ENCODE peak calls at places on chromosomes 7 and 10, in five cellular contexts. S is foreskin fibroblast; C is dorsolateral prefrontal cortex; E is CD8-positive, alpha-beta T cell; X is GM10248. P is an unnamed sample.

GRCh38 chr7:47475880-47476227 is 106.1 kb downstream of the TNS3 start:
- DNase-seq in X (no peak), S (no peak), E (no peak), C (no peak), P (no peak)

GRCh38 chr10:130354555-130354954 is 218.4 kb downstream of the GLRX3 start:
- DNase-seq in C (no peak), S (no peak), X (no peak), E (no peak), P (no peak)

GRCh38 chr10:88120075-88120474 is 256.6 kb downstream of the PTEN start:
- DNase-seq in C (no peak), E (no peak), S (no peak), X (no peak), P (no peak)

GRCh38 chr10:102375867-102376266 is 19.6 kb upstream of the NFKB2 start:
- DNase-seq in C (no peak), E (no peak), S (no peak), X (no peak), P (no peak)

GRCh38 chr10:5814110-5815107 is 1.2 kb upstream of the GDI2 start:
- DNase-seq in E (peak), C (no peak), S (no peak), X (no peak), P (no peak)

GRCh38 chr7:151311294-151311864 is 30.2 kb upstream of the NUB1 start:
- DNase-seq in E (no peak), S (no peak), C (no peak), X (no peak), P (no peak)

GRCh38 chr7:68963547-68963946 is 634.7 kb upstream of the AUTS2 start:
- DNase-seq in S (no peak), C (no peak), X (no peak), E (no peak), P (no peak)

GRCh38 chr7:21916176-21916575 is 29.5 kb downstream of the CDCA7L start:
- DNase-seq in E (no peak), X (no peak), C (no peak), S (no peak), P (no peak)

GRCh38 chr10:88553116-88553752 is 29.9 kb downstream of the RNLS start:
- DNase-seq in S (peak), E (no peak), X (peak), C (no peak), P (no peak)

GRCh38 chr10:28790146-28790545 is 112.8 kb downstream of the BAMBI start:
- DNase-seq in E (no peak), S (no peak), C (no peak), X (no peak), P (no peak)

GRCh38 chr7:156998988-156999610 is 11.4 kb downstream of the MNX1 start:
- DNase-seq in C (no peak), E (no peak), S (no peak), X (no peak), P (peak)

DNA sequence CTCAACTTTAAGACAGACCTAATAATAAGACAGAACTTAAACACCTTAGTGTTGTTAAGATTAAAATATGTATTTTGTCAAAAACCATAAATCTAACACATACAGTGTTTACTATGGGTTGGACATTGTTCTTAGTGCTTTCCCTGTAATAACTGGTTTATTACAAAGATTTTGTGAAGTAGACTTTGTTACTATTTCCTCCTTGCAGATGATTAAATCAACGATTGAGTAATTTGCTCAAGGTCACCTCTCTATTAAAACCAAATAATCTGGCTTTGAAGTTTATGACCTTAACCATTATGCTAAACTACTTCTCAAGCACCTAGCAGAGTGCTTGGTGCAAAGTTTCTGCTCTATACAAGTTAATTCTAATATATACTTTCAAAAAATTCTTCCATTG is 102.7 kb upstream of the FAM3C start:
- DNase-seq in X (no peak), C (no peak), S (no peak), E (no peak), P (no peak)
- TF ChIP-seq CTCF in X (no peak), C (no peak), S (no peak), E (no peak), P (no peak)

GRCh38 chr10:99172950-99173349 is 62.7 kb downstream of the HPSE2 start:
- DNase-seq in X (no peak), E (no peak), S (no peak), C (no peak), P (no peak)

DNA sequence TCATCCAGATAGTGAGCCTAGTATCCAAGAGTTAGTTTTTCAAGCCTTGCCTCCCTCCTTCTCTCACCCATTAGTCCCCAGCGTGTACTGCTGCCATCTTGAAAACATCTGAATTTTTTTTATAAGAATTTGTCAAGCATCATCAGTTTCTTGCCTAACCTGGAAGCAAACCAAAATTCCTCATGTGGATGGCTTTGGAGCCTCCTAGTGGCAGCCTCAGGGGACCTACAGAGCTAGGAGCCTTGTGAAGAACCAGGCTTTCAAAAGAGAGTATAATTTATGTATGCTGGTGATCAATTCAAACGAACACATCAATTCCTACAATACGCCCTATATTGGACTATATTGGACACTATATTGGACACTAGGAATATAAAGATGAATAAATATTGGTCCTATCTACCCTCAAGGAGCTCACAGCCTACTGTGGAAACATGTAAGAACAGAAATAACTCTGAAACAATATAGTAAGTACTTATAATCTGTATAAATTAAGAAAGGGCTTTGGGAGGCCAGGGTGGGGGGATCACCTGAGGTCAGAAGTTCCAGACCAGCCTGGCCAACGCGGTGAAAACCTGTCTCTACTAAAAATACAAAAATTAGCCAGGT is 63.4 kb downstream of the HPSE2 start:
- DNase-seq in S (peak), X (no peak), E (no peak), C (no peak), P (no peak)
- TF ChIP-seq CTCF in S (peak), X (no peak), E (no peak), C (peak), P (peak)

GRCh38 chr7:35416568-35416967 is 162.7 kb upstream of the TBX20 start:
- DNase-seq in C (no peak), X (no peak), S (no peak), E (no peak), P (no peak)

GRCh38 chr7:35418716-35419425 is 165.0 kb upstream of the TBX20 start:
- DNase-seq in E (no peak), C (no peak), S (no peak), X (no peak), P (peak)

GRCh38 chr7:35420657-35421056 is 166.8 kb upstream of the TBX20 start:
- DNase-seq in E (no peak), C (no peak), S (no peak), X (no peak), P (no peak)

GRCh38 chr7:35411331-35411730 is 157.4 kb upstream of the TBX20 start:
- DNase-seq in X (no peak), C (no peak), E (no peak), S (no peak), P (no peak)

DNA sequence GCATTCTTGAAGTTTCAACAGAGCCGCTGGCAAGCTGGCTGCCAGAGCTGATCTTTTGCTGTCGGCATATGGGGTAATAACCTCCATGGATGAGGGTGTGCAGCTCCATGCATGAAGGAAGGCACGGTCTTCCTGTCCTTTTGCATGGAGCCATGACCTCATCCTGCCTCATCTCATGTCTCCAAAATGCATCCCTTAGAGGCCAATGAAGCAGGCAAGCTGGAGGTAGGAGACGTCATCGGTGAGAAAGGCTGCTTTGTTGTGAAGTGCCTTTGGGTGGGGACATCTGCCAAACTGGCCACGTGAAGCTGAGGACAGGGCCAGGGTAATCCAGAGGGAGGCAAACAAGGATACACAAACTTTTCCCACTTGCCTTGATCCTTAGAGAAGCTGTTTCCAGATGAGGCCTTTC is 161.5 kb upstream of the TBX20 start:
- DNase-seq in X (no peak), S (no peak), E (no peak), C (no peak), P (no peak)
- TF ChIP-seq CTCF in X (no peak), S (no peak), E (no peak), C (no peak), P (no peak)

GRCh38 chr7:101816499-101817030 is 861 bp upstream of the CUX1 start:
- DNase-seq in C (peak), X (peak), E (no peak), S (no peak), P (no peak)
- TF ChIP-seq CTCF in C (no peak), X (peak), E (no peak), S (no peak), P (peak)

GRCh38 chr10:114550756-114551290 is 107.3 kb downstream of the ABLIM1 start:
- DNase-seq in C (no peak), S (no peak), X (no peak), E (no peak), P (no peak)

GRCh38 chr10:114551310-114551972 is 106.6 kb downstream of the ABLIM1 start:
- DNase-seq in X (no peak), E (no peak), S (no peak), C (no peak), P (no peak)

GRCh38 chr10:114547466-114547865 is 110.6 kb downstream of the ABLIM1 start:
- DNase-seq in E (no peak), C (no peak), X (no peak), S (no peak), P (no peak)

GRCh38 chr10:114547056-114547455 is 111.0 kb downstream of the ABLIM1 start:
- DNase-seq in C (no peak), X (no peak), S (no peak), E (no peak), P (no peak)

GRCh38 chr10:114548662-114549061 is 109.4 kb downstream of the ABLIM1 start:
- DNase-seq in X (no peak), E (no peak), S (peak), C (no peak), P (no peak)
- TF ChIP-seq CTCF in X (peak), E (no peak), S (peak), C (peak), P (no peak)

DNA sequence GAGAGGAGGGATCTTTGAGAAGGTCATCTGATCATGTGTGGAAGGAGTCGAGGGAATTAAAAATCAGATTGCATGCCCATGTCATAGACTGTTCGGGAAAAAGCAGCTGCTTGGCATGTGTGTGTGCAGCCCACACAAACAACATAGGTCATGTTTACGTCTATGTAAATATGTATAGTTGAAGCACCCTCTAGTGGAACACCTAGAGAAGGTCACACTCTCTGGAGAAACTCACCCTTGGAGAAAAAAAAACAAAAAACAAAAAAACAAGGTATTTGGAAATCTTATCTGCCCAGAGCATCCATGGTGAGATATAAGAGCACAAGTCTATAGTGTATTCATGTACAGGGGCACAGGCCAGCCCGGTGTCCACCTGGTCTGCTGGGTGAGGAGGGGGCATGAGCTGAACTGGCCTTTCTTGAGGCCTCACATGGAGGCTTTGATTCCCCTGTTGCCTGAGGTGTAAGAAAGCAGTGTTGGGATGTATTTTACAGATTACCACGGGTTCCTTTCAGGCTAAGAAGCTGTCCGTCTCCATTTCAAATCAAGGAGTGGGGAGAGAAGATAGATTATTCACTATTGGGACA is 98.0 kb downstream of the NPY start:
- DNase-seq in C (no peak), S (no peak), X (peak), E (no peak), P (no peak)
- TF ChIP-seq CTCF in C (no peak), S (peak), X (peak), E (no peak), P (peak)

DNA sequence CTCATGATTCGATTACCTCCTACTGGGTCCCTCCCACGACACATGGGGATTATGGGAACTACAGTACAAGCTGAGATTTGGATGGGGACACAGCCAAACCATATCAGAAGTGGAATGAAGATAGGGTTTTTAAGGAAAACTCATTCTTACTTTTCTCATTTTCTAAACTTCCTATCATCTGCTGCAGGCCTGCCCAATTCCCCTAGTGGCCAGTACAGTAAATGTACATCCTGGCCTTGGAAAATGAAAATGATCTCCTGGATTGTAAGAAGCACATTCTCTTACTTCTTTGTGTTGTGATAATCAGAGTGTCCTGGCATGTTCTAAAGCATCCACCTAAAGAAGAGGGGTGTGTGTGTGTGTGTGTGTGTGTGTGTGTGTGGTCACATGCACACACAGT is 421.7 kb downstream of the LRMDA start:
- DNase-seq in E (no peak), C (no peak), S (no peak), X (no peak), P (no peak)
- TF ChIP-seq CTCF in E (no peak), C (no peak), S (peak), X (no peak), P (no peak)

DNA sequence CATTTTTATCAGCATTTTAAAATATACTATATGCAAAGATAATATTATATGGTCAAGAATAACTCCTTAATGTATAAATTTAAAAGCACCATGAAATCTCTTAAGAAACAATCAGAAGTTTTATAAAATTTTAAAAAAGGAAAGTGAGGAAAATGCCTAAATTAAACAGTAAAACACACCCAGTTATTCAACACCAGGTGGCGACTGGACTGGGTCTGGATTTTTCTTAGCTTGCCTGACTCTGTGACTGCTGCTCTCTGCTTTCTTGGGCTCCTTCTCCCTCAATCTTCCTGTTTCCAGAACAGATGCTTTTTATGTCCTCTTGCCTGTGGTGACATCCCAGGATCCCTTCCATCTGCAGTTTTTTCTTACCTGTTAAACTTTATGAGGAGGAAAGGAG is 200.3 kb downstream of the BICC1 start:
- DNase-seq in E (no peak), C (no peak), S (no peak), X (no peak), P (no peak)
- TF ChIP-seq CTCF in E (no peak), C (no peak), S (peak), X (no peak), P (no peak)